ENCODE peak calls at places on chromosomes 7 and 10, in ten cellular contexts. K is aorta, A is lung, N is fibroblast of lung, T is K562, X is BJ, R is foreskin fibroblast, H is SK-N-SH, E is uterus, Q is mucosa of descending colon. O is an unnamed sample.

GRCh38 chr7:15309891-15310290 is 251.9 kb downstream of the AGMO start:
- DNase-seq in N (peak; percentile 12), X (no peak), Q (no peak), H (no peak), T (no peak), E (no peak), K (no peak), A (no peak), R (peak; percentile 62), O (no peak)

GRCh38 chr7:4668510-4668847 is 13.6 kb upstream of the FOXK1 start:
- DNase-seq in T (no peak), A (no peak), Q (no peak), K (peak; percentile 36), X (no peak), E (no peak), N (no peak), R (no peak), H (no peak), O (no peak)

GRCh38 chr7:106260136-106260561 is 24.6 kb downstream of the NAMPT start:
- DNase-seq in A (no peak), T (no peak), X (no peak), N (peak; percentile 69), K (no peak), H (no peak), R (no peak), E (no peak), Q (no peak), O (no peak)

GRCh38 chr10:124678566-124679240 is 65.5 kb downstream of the FAM53B start:
- DNase-seq in Q (peak; percentile 44), R (no peak), T (no peak), N (no peak), H (no peak), K (no peak), X (no peak), A (no peak), E (no peak), O (no peak)

GRCh38 chr7:101963693-101964092 is 146.3 kb downstream of the CUX1 start:
- DNase-seq in Q (no peak), H (no peak), N (no peak), R (no peak), K (no peak), T (no peak), X (no peak), E (no peak), A (no peak), O (no peak)

GRCh38 chr7:97020601-97021442 is 3.8 kb downstream of the DLX5 start:
- DNase-seq in K (no peak), H (no peak), E (no peak), T (no peak), A (no peak), N (no peak), X (no peak), Q (no peak), R (no peak), O (no peak)

GRCh38 chr10:58638406-58638805 is 125.7 kb downstream of the BICC1 start:
- DNase-seq in H (no peak), E (no peak), N (peak; percentile 80), T (no peak), Q (no peak), A (no peak), X (no peak), K (no peak), R (no peak), O (no peak)

GRCh38 chr7:7122701-7123281 is 59.6 kb upstream of the C1GALT1 start:
- DNase-seq in H (no peak), T (no peak), R (peak; percentile 54), A (no peak), K (no peak), E (no peak), X (no peak), N (peak; percentile 77), Q (no peak), O (no peak)

GRCh38 chr7:100804681-100805431 is 22.5 kb downstream of the EPHB4 start:
- DNase-seq in H (no peak), K (no peak), R (no peak), Q (no peak), N (no peak), E (peak; percentile 84), T (no peak), A (no peak), X (no peak), O (no peak)

GRCh38 chr10:21297525-21298383 is 227.7 kb downstream of the SKIDA1 start:
- DNase-seq in A (no peak), R (no peak), Q (no peak), X (no peak), H (no peak), T (no peak), E (no peak), K (no peak), N (no peak), O (no peak)

GRCh38 chr10:79402625-79402946 is 42.8 kb downstream of the ZCCHC24 start:
- DNase-seq in Q (no peak), N (no peak), R (no peak), A (no peak), K (no peak), X (no peak), H (no peak), T (no peak), E (peak; percentile 17), O (no peak)

GRCh38 chr10:12513003-12513365 is 163.6 kb downstream of the CAMK1D start:
- DNase-seq in N (no peak), Q (no peak), H (no peak), K (no peak), R (no peak), A (no peak), X (no peak), E (no peak), T (no peak), O (no peak)

GRCh38 chr10:63343476-63343875 is 122.3 kb downstream of the JMJD1C start:
- DNase-seq in T (no peak), H (no peak), Q (no peak), X (no peak), R (no peak), E (no peak), N (peak; percentile 43), K (no peak), A (no peak), O (no peak)

GRCh38 chr10:26556756-26557640 is 118.9 kb downstream of the APBB1IP start:
- DNase-seq in K (no peak), Q (no peak), N (peak; percentile 48), E (no peak), R (peak; percentile 5), X (no peak), H (peak; percentile 61), A (no peak), T (peak; percentile 34), O (peak; percentile 23)

GRCh38 chr10:24119919-24120318 is 89.0 kb upstream of the KIAA1217 start:
- DNase-seq in K (no peak), Q (no peak), E (no peak), T (no peak), A (no peak), R (no peak), N (no peak), H (peak; percentile 17), X (no peak), O (no peak)

GRCh38 chr7:114663502-114663901 is 248.9 kb downstream of the FOXP2 start:
- DNase-seq in H (no peak), X (no peak), K (no peak), N (peak; percentile 12), Q (no peak), A (no peak), E (no peak), T (no peak), R (no peak), O (peak; percentile 0)

GRCh38 chr10:103781329-103782061 is 73.9 kb downstream of the SH3PXD2A start:
- DNase-seq in H (no peak), R (peak; percentile 95), T (peak; percentile 26), A (no peak), X (peak; percentile 99), E (no peak), N (peak; percentile 99), K (no peak), Q (peak; percentile 53), O (peak; percentile 25)

GRCh38 chr7:149284850-149285580 is 23.0 kb downstream of the ZNF783 start:
- DNase-seq in T (peak; percentile 96), A (peak; percentile 95), H (peak; percentile 100), K (peak; percentile 97), N (peak; percentile 79), R (peak; percentile 90), X (peak; percentile 26), Q (peak; percentile 97), E (peak; percentile 90), O (peak; percentile 45)

GRCh38 chr7:28955723-28956607 is 2.2 kb downstream of the TRIL start:
- DNase-seq in R (no peak), H (peak; percentile 87), K (peak; percentile 89), A (peak; percentile 83), Q (peak; percentile 87), E (peak; percentile 69), X (no peak), N (peak; percentile 42), T (no peak), O (no peak)
- H3K4me3 ChIP-seq in R (peak overlapping the region; percentile 13), H (peak overlapping the region; percentile 59), K (no peak overlapping the region), A (peak overlapping the region; percentile 25), Q (peak overlapping the region; percentile 21), E (peak overlapping the region; percentile 36), X (no peak overlapping the region), N (peak overlapping the region; percentile 16), T (no peak overlapping the region), O (no peak overlapping the region)

GRCh38 chr7:157682064-157682945 is 345.5 kb downstream of the DNAJB6 start:
- DNase-seq in K (no peak), A (no peak), Q (no peak), T (no peak), N (no peak), X (no peak), E (peak; percentile 3), R (no peak), H (no peak), O (no peak)
- H3K4me3 ChIP-seq in K (no peak overlapping the region), A (no peak overlapping the region), Q (no peak overlapping the region), T (no peak overlapping the region), N (no peak overlapping the region), X (no peak overlapping the region), E (no peak overlapping the region), R (no peak overlapping the region), H (no peak overlapping the region), O (no peak overlapping the region)

DNA sequence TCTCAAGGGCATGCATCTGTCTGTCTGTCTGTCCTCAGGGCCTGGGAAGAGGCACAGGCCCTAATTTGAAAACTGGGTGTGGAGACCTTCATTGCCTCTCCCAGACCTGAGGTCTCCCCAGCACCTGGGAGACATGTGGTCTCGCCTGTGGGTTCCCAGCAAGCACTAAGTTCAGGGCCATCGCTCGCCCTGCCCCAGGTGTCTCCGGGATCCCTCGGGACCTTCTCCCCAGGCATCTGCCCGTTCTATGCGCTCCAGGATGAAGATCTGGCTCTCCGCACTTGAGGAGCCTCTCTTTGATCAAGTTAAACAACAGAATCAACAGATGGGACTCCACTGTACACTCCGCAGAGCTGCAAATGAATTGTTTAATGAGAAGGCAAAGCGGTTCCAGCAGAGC is 133.0 kb downstream of the TCERG1L start:
- DNase-seq in A (no peak), X (no peak), K (no peak), T (no peak), H (no peak), Q (no peak), N (no peak), E (no peak), R (no peak), O (no peak)
- H3K4me3 ChIP-seq in A (no peak overlapping the region), X (no peak overlapping the region), K (no peak overlapping the region), T (no peak overlapping the region), H (no peak overlapping the region), Q (no peak overlapping the region), N (no peak overlapping the region), E (no peak overlapping the region), R (no peak overlapping the region), O (no peak overlapping the region)

DNA sequence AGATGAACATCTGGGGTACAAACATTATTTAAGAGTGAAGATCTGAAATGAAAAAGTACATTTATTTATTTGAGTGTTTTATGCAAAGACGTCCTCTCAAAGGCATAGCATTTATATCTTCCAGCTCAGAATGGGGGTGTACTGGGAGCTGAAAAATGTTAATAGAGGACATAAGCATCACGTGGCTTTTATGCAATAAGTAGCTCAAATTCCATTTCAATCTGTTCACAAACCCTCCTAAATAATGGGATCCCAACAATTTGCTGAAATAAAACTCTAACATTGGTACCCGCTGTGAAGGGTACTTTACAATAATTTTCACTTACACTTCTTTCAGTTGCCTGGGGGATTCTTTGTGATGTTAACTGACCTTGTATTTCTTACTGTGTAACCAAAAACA is 172.0 kb downstream of the TAX1BP1 start:
- DNase-seq in N (no peak), X (no peak), E (no peak), A (no peak), R (no peak), H (no peak), T (no peak), Q (no peak), K (no peak), O (no peak)
- H3K4me3 ChIP-seq in N (no peak overlapping the region), X (no peak overlapping the region), E (no peak overlapping the region), A (no peak overlapping the region), R (no peak overlapping the region), H (no peak overlapping the region), T (no peak overlapping the region), Q (no peak overlapping the region), K (no peak overlapping the region), O (no peak overlapping the region)